ENCODE peak calls at places on chromosomes 12 and 14, in five cellular contexts. Q is activated CD4-positive, alpha-beta memory T cell treated with anti-CD3 and anti-CD28 coated beads for 36 hours; R is AG09319; V is GM10248; A is KG1. J is an unnamed sample.

GRCh38 chr12:33876618-33877017 is 145.7 kb upstream of the ALG10 start:
- DNase-seq in A (no peak), Q (no peak), V (no peak), R (no peak), J (no peak)

GRCh38 chr12:117189725-117190209 is 503 bp downstream of the FBXO21 start:
- DNase-seq in Q (peak; percentile 56), R (no peak), A (no peak), V (peak; percentile 56), J (peak; percentile 38)

GRCh38 chr12:1767407-1768090 is 52.8 kb upstream of the LRTM2 start:
- DNase-seq in Q (no peak), A (no peak), V (no peak), R (no peak), J (no peak)

GRCh38 chr12:104011265-104011664 is 38.7 kb downstream of the GLT8D2 start:
- DNase-seq in A (no peak), R (peak; percentile 75), V (no peak), Q (no peak), J (no peak)

GRCh38 chr14:94768521-94769412 is 1.1 kb downstream of the GSC start:
- DNase-seq in R (no peak), A (no peak), V (no peak), Q (peak; percentile 52), J (no peak)

GRCh38 chr14:74459289-74459946 is 33.4 kb upstream of the SYNDIG1L start:
- DNase-seq in V (peak; percentile 57), Q (peak; percentile 47), A (no peak), R (peak; percentile 11), J (no peak)

GRCh38 chr14:34420547-34421150 is 41.4 kb downstream of the SPTSSA start:
- DNase-seq in V (no peak), R (no peak), Q (no peak), A (no peak), J (no peak)

GRCh38 chr14:61329478-61330051 is 8.2 kb downstream of the PRKCH start:
- DNase-seq in V (no peak), A (no peak), Q (no peak), R (no peak), J (no peak)

GRCh38 chr14:50823051-50823762 is 7.8 kb downstream of the NIN start:
- DNase-seq in V (no peak), R (no peak), Q (no peak), A (no peak), J (no peak)

GRCh38 chr12:132493482-132494178 is 3.7 kb downstream of the FBRSL1 start:
- DNase-seq in A (no peak), R (no peak), Q (no peak), V (no peak), J (no peak)

GRCh38 chr14:44657153-44657552 is 150.1 kb upstream of the FSCB start:
- DNase-seq in V (no peak), R (no peak), Q (no peak), A (no peak), J (no peak)

GRCh38 chr14:69274321-69274720 is 14.4 kb downstream of the GALNT16 start:
- DNase-seq in Q (no peak), A (no peak), V (no peak), R (no peak), J (no peak)

GRCh38 chr14:36663404-36664321 is 2.0 kb downstream of the PAX9 start:
- DNase-seq in A (no peak), Q (no peak), V (peak; percentile 12), R (no peak), J (no peak)

GRCh38 chr12:114682101-114682919 is 1.7 kb downstream of the TBX3 start:
- DNase-seq in Q (no peak), R (no peak), A (no peak), V (no peak), J (no peak)

GRCh38 chr14:38079268-38079667 is 128.4 kb upstream of the SSTR1 start:
- DNase-seq in A (no peak), R (no peak), V (peak; percentile 18), Q (no peak), J (no peak)

GRCh38 chr12:107963625-107964024 is 165.5 kb upstream of the WSCD2 start:
- DNase-seq in V (no peak), R (no peak), A (no peak), Q (no peak), J (no peak)

GRCh38 chr12:130418261-130418660 is 80.6 kb downstream of the PIWIL1 start:
- DNase-seq in A (no peak), Q (no peak), R (no peak), V (no peak), J (no peak)

GRCh38 chr12:19035552-19035951 is 94.0 kb upstream of the PLEKHA5 start:
- DNase-seq in R (peak; percentile 44), Q (no peak), A (no peak), V (no peak), J (no peak)

GRCh38 chr14:102586420-102587119 is 5.9 kb upstream of the RCOR1 start:
- DNase-seq in Q (no peak), R (peak; percentile 42), A (no peak), V (no peak), J (no peak)

GRCh38 chr12:107749094-107749493 is 11.8 kb downstream of the PRDM4 start:
- DNase-seq in R (no peak), A (no peak), Q (no peak), V (no peak), J (no peak)

GRCh38 chr12:130877333-130877732 is 5.5 kb downstream of the RAN start:
- DNase-seq in Q (no peak), R (no peak), V (no peak), A (no peak), J (no peak)

GRCh38 chr12:76486011-76486410 is 73.6 kb downstream of the OSBPL8 start:
- DNase-seq in Q (no peak), A (no peak), V (no peak), R (no peak), J (no peak)